ENCODE peak calls at places on chromosomes 6 and 20, in nine cellular contexts. G, Q, A, N, S, Z, H, B and K are unnamed samples.

GRCh38 chr6:3119040-3119723 is 671 bp downstream of the BPHL start:
- DNase-seq in G (no peak), Q (no peak), A (peak; percentile 48), N (no peak), S (no peak), Z (no peak), H (no peak), B (no peak), K (no peak)

GRCh38 chr20:59087829-59088433 is 45.3 kb upstream of the PRELID3B start:
- DNase-seq in G (peak; percentile 85), Q (no peak), A (peak; percentile 80), N (peak; percentile 85), S (peak; percentile 75), Z (peak; percentile 73), H (peak; percentile 89), B (peak; percentile 66), K (peak; percentile 89)

GRCh38 chr6:91634791-91635190 is 1047.9 kb upstream of the MAP3K7 start:
- DNase-seq in G (no peak), Q (no peak), A (no peak), N (no peak), S (no peak), Z (no peak), H (no peak), B (no peak), K (no peak)

GRCh38 chr6:47209632-47210031 is 100.1 kb downstream of the TNFRSF21 start:
- DNase-seq in G (no peak), Q (no peak), A (no peak), N (no peak), S (no peak), Z (no peak), H (no peak), B (no peak), K (no peak)

GRCh38 chr20:57189713-57190112 is 76.7 kb downstream of the BMP7 start:
- DNase-seq in G (no peak), Q (no peak), A (no peak), N (no peak), S (no peak), Z (no peak), H (no peak), B (no peak), K (no peak)

GRCh38 chr6:16180696-16181428 is 52.0 kb downstream of the MYLIP start:
- DNase-seq in G (no peak), Q (no peak), A (no peak), N (no peak), S (no peak), Z (no peak), H (no peak), B (peak; percentile 28), K (no peak)

GRCh38 chr6:161985911-161986310 is 712.0 kb upstream of the AGPAT4 start:
- DNase-seq in G (no peak), Q (no peak), A (no peak), N (no peak), S (no peak), Z (no peak), H (no peak), B (no peak), K (no peak)

GRCh38 chr20:5041433-5041832 is 40.1 kb upstream of the SLC23A2 start:
- DNase-seq in G (no peak), Q (no peak), A (no peak), N (no peak), S (no peak), Z (no peak), H (no peak), B (peak; percentile 39), K (no peak)

GRCh38 chr6:147382945-147383554 is 125.4 kb upstream of the SAMD5 start:
- DNase-seq in G (no peak), Q (no peak), A (peak; percentile 62), N (no peak), S (no peak), Z (no peak), H (no peak), B (no peak), K (no peak)

GRCh38 chr6:160386869-160387518 is 38.8 kb downstream of the SLC22A3 start:
- DNase-seq in G (no peak), Q (no peak), A (no peak), N (no peak), S (no peak), Z (no peak), H (no peak), B (no peak), K (no peak)

GRCh38 chr6:30761791-30762429 is 17.6 kb upstream of the IER3 start:
- DNase-seq in G (no peak), Q (no peak), A (no peak), N (no peak), S (no peak), Z (no peak), H (no peak), B (no peak), K (no peak)

GRCh38 chr6:119501798-119502483 is 152.4 kb upstream of the MAN1A1 start:
- DNase-seq in G (no peak), Q (no peak), A (no peak), N (no peak), S (no peak), Z (no peak), H (no peak), B (no peak), K (no peak)

GRCh38 chr20:41054463-41055230 is 26.0 kb downstream of the TOP1 start:
- DNase-seq in G (no peak), Q (no peak), A (no peak), N (no peak), S (no peak), Z (no peak), H (no peak), B (no peak), K (no peak)

GRCh38 chr6:33439956-33440648 is 14.3 kb upstream of the ZBTB9 start:
- DNase-seq in G (no peak), Q (no peak), A (no peak), N (no peak), S (no peak), Z (no peak), H (no peak), B (peak; percentile 51), K (no peak)

GRCh38 chr6:16700202-16700997 is 60.9 kb downstream of the ATXN1 start:
- DNase-seq in G (no peak), Q (no peak), A (peak; percentile 65), N (no peak), S (peak; percentile 54), Z (no peak), H (peak; percentile 66), B (no peak), K (no peak)

GRCh38 chr20:63342561-63343459 is 18.3 kb downstream of the CHRNA4 start:
- DNase-seq in G (no peak), Q (no peak), A (no peak), N (no peak), S (no peak), Z (no peak), H (no peak), B (peak; percentile 87), K (no peak)

GRCh38 chr20:37902504-37903313 is at the start of gene VSTM2L:
- DNase-seq in G (no peak), Q (peak; percentile 16), A (peak; percentile 42), N (no peak), S (no peak), Z (no peak), H (peak; percentile 23), B (peak; percentile 91), K (no peak)